ENCODE peak calls at places on chromosome 22, in four cellular contexts. I is M059J, R is COR-L47, A is NCI-H446. T is an unnamed sample.

GRCh38 chr22:30021881-30022619 is 58.2 kb upstream of the HORMAD2 start:
- DNase-seq in I (no peak), R (no peak), A (no peak), T (no peak)

GRCh38 chr22:17104336-17104935 is 16.7 kb downstream of the TMEM121B start:
- DNase-seq in I (no peak), A (no peak), R (no peak), T (no peak)

GRCh38 chr22:45916515-45916914 is 60.4 kb downstream of the WNT7B start:
- DNase-seq in I (peak; percentile 67), R (no peak), A (no peak), T (no peak)

GRCh38 chr22:47207387-47207786 is 444.9 kb downstream of the TBC1D22A start:
- DNase-seq in A (no peak), R (no peak), I (no peak), T (no peak)

GRCh38 chr22:46798366-46799057 is 36.1 kb downstream of the TBC1D22A start:
- DNase-seq in I (peak; percentile 42), A (peak; percentile 36), R (peak; percentile 48), T (peak; percentile 29)

GRCh38 chr22:17694193-17694592 is 55.6 kb downstream of the BCL2L13 start:
- DNase-seq in I (no peak), A (no peak), R (no peak), T (no peak)

GRCh38 chr22:37661160-37661924 is 2.8 kb downstream of the PDXP start:
- DNase-seq in I (no peak), R (peak; percentile 59), A (no peak), T (peak; percentile 37)

GRCh38 chr22:42343136-42343484 is 72.7 kb upstream of the TCF20 start:
- DNase-seq in I (no peak), A (no peak), R (peak; percentile 40), T (no peak)

GRCh38 chr22:36824655-36825054 is 7.8 kb upstream of the PVALB start:
- DNase-seq in A (no peak), R (no peak), I (no peak), T (no peak)

GRCh38 chr22:43409800-43410199 is 2.0 kb upstream of the MPPED1 start:
- DNase-seq in R (no peak), A (no peak), I (no peak), T (no peak)

GRCh38 chr22:31150615-31151014 is 9.4 kb upstream of the RNF185 start:
- DNase-seq in I (no peak), A (no peak), R (no peak), T (no peak)

GRCh38 chr22:27170491-27170890 is 513.1 kb downstream of the MIAT start:
- DNase-seq in A (no peak), R (no peak), I (peak; percentile 92), T (peak; percentile 86)

GRCh38 chr22:22410121-22410520 is 98.4 kb downstream of the ZNF280B start:
- DNase-seq in R (no peak), A (no peak), I (no peak), T (no peak)

GRCh38 chr22:38479096-38479840 is 11.4 kb downstream of the KDELR3 start:
- DNase-seq in R (no peak), I (no peak), A (no peak), T (peak; percentile 90)

GRCh38 chr22:30422481-30423295 is 2.9 kb upstream of the MTFP1 start:
- DNase-seq in R (peak; percentile 79), A (peak; percentile 43), I (peak; percentile 97), T (peak; percentile 96)

GRCh38 chr22:42170946-42171345 is 40.3 kb upstream of the CYP2D6 start:
- DNase-seq in A (no peak), I (no peak), R (no peak), T (no peak)

GRCh38 chr22:20012741-20013331 is 3.8 kb downstream of the ARVCF start:
- DNase-seq in A (no peak), I (no peak), R (no peak), T (no peak)

GRCh38 chr22:46150615-46151423 is 493 bp downstream of the PPARA start:
- DNase-seq in A (no peak), I (no peak), R (no peak), T (no peak)

GRCh38 chr22:37892566-37893338 is 13.3 kb upstream of the MICALL1 start:
- DNase-seq in R (no peak), I (no peak), A (no peak), T (no peak)

GRCh38 chr22:19064354-19065054 is 57.7 kb downstream of the DGCR2 start:
- DNase-seq in I (no peak), R (no peak), A (no peak), T (no peak)

T was measured in renal cortical epithelial cell.